ENCODE peak calls at places on chromosomes 3 and 15, in six cellular contexts. T is colonic mucosa, B is lower lobe of right lung, R is astrocyte, I is neural progenitor cell, Q is fibroblast of lung. G is an unnamed sample. For H3K9me3, the result is how much of the 10 kb centered on the place peaks cover.

GRCh38 chr3:45965281-45966052 is 22.2 kb downstream of the CXCR6 start:
- DNase-seq in R (no peak), T (no peak), I (no peak), Q (no peak), B (no peak), G (no peak)

GRCh38 chr3:188559069-188559410 is 405.1 kb downstream of the LPP start:
- DNase-seq in I (no peak), R (peak), Q (peak), B (no peak), T (no peak), G (no peak)

GRCh38 chr3:114941626-114942309 is 205.3 kb downstream of the ZBTB20 start:
- DNase-seq in T (no peak), B (no peak), Q (no peak), I (no peak), R (no peak), G (no peak)

GRCh38 chr15:95825672-95826387 is 504.7 kb upstream of the NR2F2 start:
- DNase-seq in T (no peak), Q (no peak), R (no peak), I (no peak), B (no peak), G (no peak)

GRCh38 chr3:193060738-193061137 is 143.1 kb upstream of the MB21D2 start:
- DNase-seq in R (no peak), B (no peak), T (no peak), I (no peak), Q (no peak), G (no peak)

GRCh38 chr15:40263036-40263754 is 19.7 kb downstream of the ANKRD63 start:
- DNase-seq in B (no peak), T (no peak), Q (peak), I (no peak), R (peak), G (no peak)

GRCh38 chr3:29186982-29187718 is 93.7 kb upstream of the RBMS3 start:
- DNase-seq in I (no peak), Q (peak), R (peak), B (no peak), T (no peak), G (no peak)

GRCh38 chr3:31041161-31041978 is 146.9 kb upstream of the GADL1 start:
- DNase-seq in B (no peak), Q (peak), T (no peak), R (peak), I (no peak), G (no peak)

GRCh38 chr3:42214565-42215283 is 51.3 kb downstream of the CCK start:
- DNase-seq in I (no peak), B (no peak), T (no peak), Q (peak), R (peak), G (no peak)

GRCh38 chr3:43632269-43632733 is 10.5 kb upstream of the ANO10 start:
- DNase-seq in Q (peak), B (no peak), I (no peak), R (peak), T (no peak), G (no peak)

GRCh38 chr3:169545606-169546005 is 117.9 kb downstream of the MECOM start:
- DNase-seq in R (no peak), Q (no peak), B (no peak), I (no peak), T (no peak), G (no peak)

DNA sequence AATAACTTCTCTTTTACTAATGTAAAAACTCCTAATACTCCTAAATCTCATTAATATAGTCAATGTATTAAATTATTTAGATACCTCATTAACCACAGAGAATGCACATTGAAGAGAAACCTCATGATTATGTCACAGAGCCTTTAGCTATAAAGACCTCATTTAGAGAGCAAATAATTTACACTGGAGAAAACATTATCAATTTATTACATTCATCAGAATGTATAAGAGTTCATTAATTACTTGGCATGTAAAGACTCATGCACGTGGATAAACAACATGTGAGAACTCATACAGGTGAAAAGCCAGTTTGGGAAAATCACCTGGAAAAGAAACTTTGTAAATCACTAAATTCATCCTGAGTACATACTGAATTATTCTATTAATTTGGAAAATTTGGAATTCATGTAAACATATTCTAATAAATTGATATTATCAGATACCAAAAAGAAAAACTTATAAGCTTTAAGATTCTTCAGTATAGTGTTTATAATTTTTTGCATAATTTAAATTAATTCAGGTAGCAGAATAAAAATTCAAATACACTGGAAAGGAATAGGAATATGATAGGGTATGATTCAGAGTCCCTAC is 22.9 kb upstream of the WNT7A start:
- DNase-seq in T (no peak), B (no peak), R (no peak), I (no peak), Q (no peak), G (no peak)
- H3K9me3 ChIP-seq in T (under half), B (half or more), R (under half), I (under half), Q (under half), G (half or more)

GRCh38 chr15:52021892-52022540 is 3.0 kb downstream of the MAPK6 start:
- DNase-seq in B (no peak), I (no peak), R (no peak), Q (no peak), T (no peak), G (no peak)
- H3K27ac ChIP-seq in B (peak), I (no peak), R (peak), Q (peak), T (peak), G (peak)

GRCh38 chr3:111904376-111905241 is 45.5 kb downstream of the PHLDB2 start:
- DNase-seq in R (peak), B (no peak), Q (peak), T (no peak), I (no peak), G (no peak)
- TF ChIP-seq CTCF in R (no peak), B (no peak), Q (no peak), T (no peak), I (no peak), G (peak)

DNA sequence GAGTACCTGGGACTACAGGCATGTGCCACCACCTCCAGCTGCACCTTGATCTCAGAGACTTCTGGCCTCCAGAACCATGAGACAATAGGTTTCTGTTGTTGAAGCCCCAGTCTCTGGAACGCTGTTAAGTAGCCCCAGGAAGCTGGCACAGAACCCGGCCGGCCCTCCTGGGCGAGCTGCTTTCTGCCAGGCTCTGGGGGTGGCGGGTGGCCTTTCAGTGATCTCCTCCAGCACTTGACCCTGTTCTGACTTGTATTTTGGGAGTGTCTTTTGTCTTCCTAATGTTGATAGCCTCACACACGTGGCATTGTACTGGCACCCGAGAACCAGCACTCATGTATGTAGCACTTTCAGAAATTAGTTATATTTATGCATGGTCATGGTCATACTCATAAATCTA is 74.1 kb downstream of the TFRC start:
- DNase-seq in Q (no peak), I (no peak), R (no peak), B (no peak), T (no peak), G (no peak)
- H3K9me3 ChIP-seq in Q (under half), I (under half), R (under half), B (under half), T (under half), G (under half)

GRCh38 chr3:195113074-195113473 is 157.9 kb downstream of the XXYLT1 start:
- DNase-seq in Q (no peak), R (no peak), T (no peak), I (no peak), B (no peak), G (no peak)

GRCh38 chr3:195110647-195111321 is 160.2 kb downstream of the XXYLT1 start:
- DNase-seq in Q (no peak), T (no peak), I (no peak), B (no peak), R (no peak), G (no peak)

GRCh38 chr3:195112361-195112791 is 158.6 kb downstream of the XXYLT1 start:
- DNase-seq in B (no peak), T (no peak), R (no peak), I (no peak), Q (no peak), G (no peak)

GRCh38 chr3:195109098-195109657 is 161.8 kb downstream of the XXYLT1 start:
- DNase-seq in R (no peak), Q (no peak), T (no peak), B (no peak), I (no peak), G (no peak)

DNA sequence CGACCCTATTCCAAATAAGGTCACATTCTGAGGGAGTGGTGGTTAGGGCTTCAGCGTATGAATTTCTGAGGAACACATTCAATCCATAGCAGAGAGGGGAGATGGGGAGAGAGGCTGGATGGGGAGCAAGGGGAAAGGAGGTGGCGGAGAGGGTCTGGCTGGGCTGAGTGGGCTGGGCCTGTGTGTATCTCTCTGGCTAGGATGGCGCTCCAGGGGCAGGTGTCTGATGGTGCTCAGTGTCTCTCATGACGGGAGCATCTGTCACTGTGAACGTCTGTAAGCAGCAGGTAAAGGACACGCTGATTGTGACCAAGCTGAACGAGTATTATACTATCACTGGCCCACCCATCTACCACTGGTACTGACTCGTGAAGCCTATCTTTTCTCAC is 159.6 kb downstream of the XXYLT1 start:
- DNase-seq in Q (no peak), T (no peak), I (no peak), R (no peak), B (no peak), G (no peak)
- H3K27ac ChIP-seq in Q (no peak), T (no peak), I (no peak), R (no peak), B (no peak), G (no peak)

GRCh38 chr3:119388577-119388976 is 74.8 kb downstream of the TMEM39A start:
- DNase-seq in Q (no peak), B (no peak), I (no peak), T (no peak), R (no peak), G (no peak)
- TF ChIP-seq CTCF in Q (no peak), B (peak), I (peak), T (no peak), R (no peak), G (no peak)

DNA sequence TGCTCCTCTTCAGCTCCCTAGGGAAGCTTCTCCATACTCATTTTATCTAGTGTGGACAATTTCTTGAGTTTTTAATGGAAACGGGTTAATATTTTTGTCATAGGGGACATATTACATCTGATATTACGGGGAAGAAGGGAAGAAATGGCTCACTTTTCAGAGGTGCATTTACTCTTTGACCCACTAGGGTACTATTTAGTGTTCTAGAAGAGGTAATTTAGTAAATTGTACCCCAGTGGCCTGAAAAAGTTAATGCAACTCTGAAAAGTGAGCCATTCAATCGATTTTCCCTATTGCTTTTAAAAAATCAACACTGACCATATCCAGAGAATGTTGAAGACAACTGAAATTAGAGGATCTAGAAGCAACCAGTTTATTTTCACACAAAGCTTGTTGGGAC is 71.2 kb downstream of the MAP2K5 start:
- DNase-seq in Q (no peak), B (no peak), I (no peak), R (no peak), T (no peak), G (no peak)
- H3K9me3 ChIP-seq in Q (under half), B (under half), I (under half), R (under half), T (under half), G (under half)

G was measured in ascending aorta.